ENCODE peak calls at places on chromosomes 2 and 18, in four cellular contexts. J, T, E and C are unnamed samples.

GRCh38 chr2:113158884-113159553 is 14.8 kb upstream of the PSD4 start:
- DNase-seq in T (no peak), J (no peak), E (no peak), C (no peak)

GRCh38 chr2:227539465-227539956 is 59.2 kb upstream of the SCYGR2 start:
- DNase-seq in T (no peak), E (no peak), J (no peak), C (no peak)

GRCh38 chr2:191252699-191253098 is 7.5 kb downstream of the MYO1B start:
- DNase-seq in T (no peak), E (no peak), J (no peak), C (no peak)

GRCh38 chr2:172242968-172243367 is 140.3 kb upstream of the DLX2 start:
- DNase-seq in J (no peak), E (no peak), T (no peak), C (no peak)

GRCh38 chr18:47682876-47683275 is 247.6 kb downstream of the SMAD2 start:
- DNase-seq in J (no peak), T (no peak), E (no peak), C (no peak)

GRCh38 chr2:217711236-217711635 is 291.6 kb downstream of the TNS1 start:
- DNase-seq in J (no peak), E (no peak), T (no peak), C (no peak)

GRCh38 chr2:224369028-224369632 is 32.8 kb downstream of the FAM124B start:
- DNase-seq in J (no peak), T (peak; percentile 14), E (peak; percentile 26), C (peak; percentile 53)

GRCh38 chr18:76432970-76433767 is 61.9 kb downstream of the ZNF516 start:
- DNase-seq in J (no peak), T (no peak), E (no peak), C (no peak)

GRCh38 chr2:216370961-216371633 is 1.2 kb downstream of the MARCHF4 start:
- DNase-seq in J (no peak), E (no peak), T (no peak), C (peak; percentile 74)

GRCh38 chr2:161096336-161096735 is 63.9 kb upstream of the TANK start:
- DNase-seq in T (no peak), J (no peak), E (no peak), C (no peak)

GRCh38 chr2:192585418-192585817 is 390.7 kb upstream of the TMEFF2 start:
- DNase-seq in T (no peak), E (no peak), J (no peak), C (no peak)

GRCh38 chr2:207122914-207123744 is 42.6 kb downstream of the KLF7 start:
- DNase-seq in T (peak; percentile 92), E (no peak), J (peak; percentile 64), C (peak; percentile 95)

GRCh38 chr2:135662088-135662487 is 79.6 kb upstream of the UBXN4 start:
- DNase-seq in E (no peak), J (no peak), T (no peak), C (no peak)

GRCh38 chr18:45167109-45167551 is 448.1 kb upstream of the SLC14A2 start:
- DNase-seq in J (no peak), T (no peak), E (no peak), C (no peak)

GRCh38 chr2:17940105-17940630 is 61.7 kb downstream of the KCNS3 start:
- DNase-seq in J (no peak), T (no peak), E (no peak), C (no peak)

GRCh38 chr2:46873632-46874068 is 42.0 kb downstream of the MCFD2 start:
- DNase-seq in T (peak; percentile 62), E (no peak), J (peak; percentile 51), C (peak; percentile 82)

GRCh38 chr2:16666453-16666801 is 793 bp upstream of the CYRIA start:
- DNase-seq in E (no peak), J (no peak), T (peak; percentile 51), C (peak; percentile 65)

GRCh38 chr2:99150691-99151090 is 4.1 kb downstream of the TSGA10 start:
- DNase-seq in J (no peak), T (no peak), E (no peak), C (no peak)

GRCh38 chr2:205850172-205850571 is 167.9 kb downstream of the NRP2 start:
- DNase-seq in E (no peak), J (no peak), T (no peak), C (no peak)

GRCh38 chr2:211454684-211455083 is 898.3 kb downstream of the CPS1 start:
- DNase-seq in T (no peak), J (no peak), E (no peak), C (no peak)

GRCh38 chr18:3675446-3675845 is 225.5 kb downstream of the TGIF1 start:
- DNase-seq in J (no peak), E (no peak), T (no peak), C (peak; percentile 31)

GRCh38 chr2:190320696-190321095 is 1.1 kb upstream of the HIBCH start:
- DNase-seq in T (peak; percentile 58), J (peak; percentile 18), E (peak; percentile 10), C (no peak)

GRCh38 chr2:207801259-207801658 is 31.6 kb upstream of the FZD5 start:
- DNase-seq in T (no peak), J (no peak), E (no peak), C (peak; percentile 77)

GRCh38 chr2:171272039-171272438 is 111.3 kb upstream of the TLK1 start:
- DNase-seq in T (no peak), E (no peak), J (no peak), C (peak; percentile 76)

GRCh38 chr2:188678921-188679320 is 295.3 kb upstream of the COL3A1 start:
- DNase-seq in T (no peak), E (no peak), J (no peak), C (no peak)

GRCh38 chr18:9323750-9324445 is 10.7 kb upstream of the TWSG1 start:
- DNase-seq in E (no peak), T (no peak), J (no peak), C (no peak)

GRCh38 chr2:217868911-217869334 is 133.9 kb downstream of the TNS1 start:
- DNase-seq in E (no peak), T (no peak), J (no peak), C (no peak)

GRCh38 chr18:79252904-79253633 is 142.7 kb upstream of the NFATC1 start:
- DNase-seq in T (no peak), J (no peak), E (no peak), C (no peak)